ENCODE peak calls at places on chromosome 16, in nine cellular contexts. T, H, K, P, O, W, A, E and S are unnamed samples.

GRCh38 chr16:14464192-14464591 is 165.9 kb downstream of the PARN start:
- DNase-seq in T (no peak), H (no peak), K (no peak), P (no peak), O (no peak), W (no peak), A (no peak), E (no peak), S (no peak)

GRCh38 chr16:648071-648785 is 937 bp upstream of the WDR90 start:
- DNase-seq in T (no peak), H (peak; percentile 37), K (no peak), P (no peak), O (no peak), W (peak; percentile 70), A (peak; percentile 58), E (no peak), S (no peak)

GRCh38 chr16:66740533-66740932 is 10.9 kb downstream of the DYNC1LI2 start:
- DNase-seq in T (no peak), H (no peak), K (no peak), P (no peak), O (no peak), W (no peak), A (peak; percentile 50), E (no peak), S (no peak)

GRCh38 chr16:48373258-48374050 is 11.8 kb downstream of the SIAH1 start:
- DNase-seq in T (no peak), H (no peak), K (no peak), P (no peak), O (no peak), W (no peak), A (no peak), E (no peak), S (no peak)

GRCh38 chr16:19520861-19521331 is 1.0 kb downstream of the GDE1 start:
- DNase-seq in T (no peak), H (no peak), K (no peak), P (no peak), O (no peak), W (peak; percentile 43), A (peak; percentile 68), E (no peak), S (no peak)

GRCh38 chr16:67457611-67458010 is 23.3 kb downstream of the ATP6V0D1 start:
- DNase-seq in T (no peak), H (no peak), K (no peak), P (no peak), O (no peak), W (no peak), A (no peak), E (no peak), S (no peak)

GRCh38 chr16:17474037-17474436 is 3.3 kb upstream of the XYLT1 start:
- DNase-seq in T (no peak), H (no peak), K (no peak), P (no peak), O (no peak), W (no peak), A (peak; percentile 43), E (no peak), S (peak; percentile 30)

GRCh38 chr16:55502801-55503366 is 6.0 kb upstream of the LPCAT2 start:
- DNase-seq in T (no peak), H (peak; percentile 78), K (no peak), P (peak; percentile 96), O (no peak), W (peak; percentile 82), A (peak; percentile 72), E (no peak), S (peak; percentile 97)

GRCh38 chr16:65116818-65117430 is 4.9 kb downstream of the CDH11 start:
- DNase-seq in T (no peak), H (no peak), K (no peak), P (no peak), O (no peak), W (no peak), A (no peak), E (no peak), S (no peak)

GRCh38 chr16:57540387-57540786 is 2.1 kb upstream of the ADGRG5 start:
- DNase-seq in T (no peak), H (no peak), K (no peak), P (no peak), O (no peak), W (peak; percentile 29), A (no peak), E (no peak), S (peak; percentile 19)

GRCh38 chr16:7344806-7345416 is 12.3 kb downstream of the RBFOX1 start:
- DNase-seq in T (no peak), H (peak; percentile 57), K (no peak), P (no peak), O (no peak), W (no peak), A (no peak), E (no peak), S (no peak)

GRCh38 chr16:630815-631405 is at the start of gene WFIKKN1:
- DNase-seq in T (no peak), H (peak; percentile 94), K (no peak), P (no peak), O (no peak), W (peak; percentile 74), A (no peak), E (no peak), S (peak; percentile 70)

GRCh38 chr16:8517280-8517679 is 73.0 kb downstream of the TMEM114 start:
- DNase-seq in T (no peak), H (no peak), K (no peak), P (no peak), O (no peak), W (no peak), A (no peak), E (no peak), S (no peak)

GRCh38 chr16:27582883-27583282 is 32.9 kb downstream of the KATNIP start:
- DNase-seq in T (no peak), H (no peak), K (no peak), P (no peak), O (no peak), W (no peak), A (no peak), E (no peak), S (no peak)

GRCh38 chr16:50372611-50373344 is 4.0 kb upstream of the BRD7 start:
- DNase-seq in T (no peak), H (peak; percentile 49), K (no peak), P (no peak), O (no peak), W (no peak), A (peak; percentile 34), E (no peak), S (no peak)